ENCODE peak calls at places on chromosomes 2 and 18, in nine cellular contexts. Y, T, E, H, U, F, K, C and G are unnamed samples.
A peak's percentile ranks its signal among the peaks of the same experiment; 100 is the strongest.

GRCh38 chr2:98761267-98761781 is 30.4 kb upstream of the MGAT4A start:
- DNase-seq in Y (no peak), T (no peak), E (no peak), H (peak; percentile 47), U (no peak), F (no peak), K (no peak), C (no peak), G (no peak)

GRCh38 chr2:112690853-112691390 is 29.9 kb upstream of the NT5DC4 start:
- DNase-seq in Y (peak; percentile 27), T (peak; percentile 48), E (peak; percentile 46), H (peak; percentile 77), U (no peak), F (peak; percentile 43), K (no peak), C (no peak), G (peak; percentile 53)

GRCh38 chr18:22557160-22557941 is 139.6 kb upstream of the CTAGE1 start:
- DNase-seq in Y (no peak), T (no peak), E (no peak), H (no peak), U (no peak), F (no peak), K (no peak), C (no peak), G (no peak)

GRCh38 chr2:47520302-47520630 is 117.3 kb downstream of the MSH2 start:
- DNase-seq in Y (no peak), T (no peak), E (no peak), H (no peak), U (no peak), F (no peak), K (no peak), C (no peak), G (no peak)

GRCh38 chr2:105526000-105526925 is 127.4 kb upstream of the FHL2 start:
- DNase-seq in Y (no peak), T (no peak), E (no peak), H (no peak), U (no peak), F (no peak), K (no peak), C (no peak), G (no peak)

GRCh38 chr2:216757532-216757931 is 62.2 kb upstream of the IGFBP5 start:
- DNase-seq in Y (no peak), T (no peak), E (no peak), H (no peak), U (no peak), F (no peak), K (no peak), C (no peak), G (no peak)

GRCh38 chr2:29640360-29640759 is 281.0 kb downstream of the ALK start:
- DNase-seq in Y (no peak), T (no peak), E (no peak), H (no peak), U (no peak), F (no peak), K (no peak), C (no peak), G (no peak)

GRCh38 chr2:225004531-225004930 is 37.7 kb downstream of the DOCK10 start:
- DNase-seq in Y (no peak), T (no peak), E (no peak), H (no peak), U (no peak), F (no peak), K (no peak), C (no peak), G (no peak)

GRCh38 chr18:67742954-67743353 is 226.4 kb upstream of the DSEL start:
- DNase-seq in Y (no peak), T (no peak), E (no peak), H (no peak), U (no peak), F (no peak), K (no peak), C (no peak), G (no peak)

GRCh38 chr2:146004470-146004869 is 1484.6 kb upstream of the ZEB2 start:
- DNase-seq in Y (no peak), T (no peak), E (no peak), H (no peak), U (no peak), F (no peak), K (no peak), C (no peak), G (no peak)

GRCh38 chr2:238159676-238160205 is 971 bp downstream of the ERFE start:
- DNase-seq in Y (no peak), T (no peak), E (no peak), H (no peak), U (no peak), F (no peak), K (no peak), C (no peak), G (no peak)

GRCh38 chr2:224126001-224126400 is 86.9 kb upstream of the SERPINE2 start:
- DNase-seq in Y (no peak), T (no peak), E (no peak), H (no peak), U (no peak), F (no peak), K (no peak), C (no peak), G (no peak)

GRCh38 chr2:239822146-239822945 is 202.8 kb downstream of the NDUFA10 start:
- DNase-seq in Y (no peak), T (no peak), E (no peak), H (no peak), U (no peak), F (no peak), K (peak; percentile 4), C (no peak), G (peak; percentile 70)

GRCh38 chr2:221676566-221677172 is 104.6 kb upstream of the EPHA4 start:
- DNase-seq in Y (no peak), T (no peak), E (no peak), H (no peak), U (no peak), F (no peak), K (no peak), C (no peak), G (no peak)

GRCh38 chr2:9199716-9200633 is 6.6 kb upstream of the ASAP2 start:
- DNase-seq in Y (no peak), T (no peak), E (no peak), H (no peak), U (no peak), F (no peak), K (no peak), C (no peak), G (no peak)

GRCh38 chr2:26161926-26162325 is 11.0 kb upstream of the GAREM2 start:
- DNase-seq in Y (no peak), T (no peak), E (no peak), H (no peak), U (no peak), F (no peak), K (no peak), C (no peak), G (peak; percentile 46)

DNA sequence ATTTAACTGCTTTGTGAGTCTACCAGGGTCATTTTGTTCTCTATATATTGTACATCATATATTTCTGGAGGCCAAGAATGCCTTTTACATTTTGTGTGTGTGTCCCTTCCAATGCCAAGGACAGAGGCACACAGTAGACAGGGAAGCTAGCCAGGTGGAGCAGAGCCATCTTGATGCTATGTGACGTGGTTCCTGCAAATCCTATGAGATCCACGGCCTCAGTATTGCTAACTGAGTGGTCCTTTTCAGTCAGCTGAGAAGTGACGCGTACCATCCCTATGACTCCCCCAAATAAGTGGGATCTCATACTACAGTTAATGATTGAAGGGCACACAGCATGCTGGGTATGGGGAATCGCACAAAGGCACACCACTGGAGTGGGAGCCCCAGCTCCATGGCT is 27.3 kb downstream of the CCDC141 start:
- DNase-seq in Y (no peak), T (no peak), E (no peak), H (no peak), U (no peak), F (no peak), K (no peak), C (no peak), G (no peak)
- TF ChIP-seq POLR2A in Y (no peak), T (no peak), E (no peak), H (no peak), U (no peak), F (no peak), K (peak; percentile 17), C (no peak), G (no peak)

GRCh38 chr2:210503622-210504300 is 27.2 kb upstream of the LANCL1 start:
- DNase-seq in Y (no peak), T (no peak), E (no peak), H (no peak), U (no peak), F (no peak), K (no peak), C (no peak), G (no peak)
- H3K4me3 ChIP-seq in Y (peak overlapping the region; percentile 24), T (no peak overlapping the region), E (no peak overlapping the region), H (no peak overlapping the region), U (no peak overlapping the region), F (peak overlapping the region; percentile 22), K (no peak overlapping the region), C (peak overlapping the region; percentile 17), G (no peak overlapping the region)

GRCh38 chr2:127177617-127178278 is 42.4 kb downstream of the CYP27C1 start:
- DNase-seq in Y (no peak), T (no peak), E (no peak), H (no peak), U (no peak), F (no peak), K (no peak), C (no peak), G (no peak)

GRCh38 chr2:127175406-127175805 is 44.7 kb downstream of the CYP27C1 start:
- DNase-seq in Y (no peak), T (no peak), E (peak; percentile 65), H (peak; percentile 58), U (peak; percentile 83), F (no peak), K (no peak), C (no peak), G (peak; percentile 89)

GRCh38 chr2:127175821-127176354 is 44.2 kb downstream of the CYP27C1 start:
- DNase-seq in Y (no peak), T (no peak), E (peak; percentile 52), H (no peak), U (peak; percentile 27), F (no peak), K (no peak), C (peak; percentile 80), G (peak; percentile 88)

GRCh38 chr2:127174977-127175376 is 45.1 kb downstream of the CYP27C1 start:
- DNase-seq in Y (no peak), T (no peak), E (no peak), H (no peak), U (peak; percentile 74), F (no peak), K (no peak), C (peak; percentile 87), G (peak; percentile 88)

GRCh38 chr2:127176371-127177311 is 43.5 kb downstream of the CYP27C1 start:
- DNase-seq in Y (no peak), T (no peak), E (peak; percentile 51), H (peak; percentile 56), U (no peak), F (no peak), K (no peak), C (peak; percentile 85), G (peak; percentile 91)
- TF ChIP-seq CTCF in Y (no peak), T (no peak), E (no peak), H (no peak), U (no peak), F (no peak), K (no peak), C (no peak), G (no peak)

GRCh38 chr2:150480971-150481830 is 6.3 kb downstream of the RND3 start:
- DNase-seq in Y (no peak), T (no peak), E (no peak), H (no peak), U (no peak), F (no peak), K (no peak), C (no peak), G (no peak)
- TF ChIP-seq POLR2A in Y (no peak), T (no peak), E (no peak), H (no peak), U (no peak), F (no peak), K (no peak), C (no peak), G (no peak)

GRCh38 chr2:886072-887022 is 64.3 kb upstream of the SNTG2 start:
- DNase-seq in Y (no peak), T (no peak), E (no peak), H (no peak), U (no peak), F (no peak), K (no peak), C (no peak), G (peak; percentile 8)
- H3K4me3 ChIP-seq in Y (no peak overlapping the region), T (no peak overlapping the region), E (no peak overlapping the region), H (no peak overlapping the region), U (no peak overlapping the region), F (no peak overlapping the region), K (no peak overlapping the region), C (no peak overlapping the region), G (no peak overlapping the region)